ENCODE peak calls at places on chromosomes 2 and 18, in five cellular contexts. N, G, L, H and P are unnamed samples.

GRCh38 chr18:11052800-11053199 is 96.6 kb downstream of the PIEZO2 start:
- DNase-seq in H (no peak), N (no peak), L (no peak), G (no peak), P (no peak)

GRCh38 chr2:88686320-88686719 is 5.2 kb upstream of the RPIA start:
- DNase-seq in L (no peak), H (no peak), G (no peak), N (no peak), P (no peak)

GRCh38 chr2:238727585-238728321 is 120.1 kb upstream of the TWIST2 start:
- DNase-seq in H (no peak), L (no peak), N (peak), G (peak), P (no peak)

GRCh38 chr2:20171445-20171977 is 53.4 kb downstream of the SDC1 start:
- DNase-seq in G (no peak), N (no peak), L (no peak), H (no peak), P (no peak)

GRCh38 chr2:29627366-29627765 is 294.0 kb downstream of the ALK start:
- DNase-seq in N (peak), L (no peak), G (peak), H (no peak), P (no peak)

GRCh38 chr2:101106453-101107181 is 44.6 kb downstream of the TBC1D8 start:
- DNase-seq in L (no peak), G (no peak), H (no peak), N (no peak), P (no peak)

GRCh38 chr2:210616074-210616473 is 59.7 kb downstream of the CPS1 start:
- DNase-seq in G (no peak), H (no peak), L (no peak), N (no peak), P (no peak)

GRCh38 chr2:62972601-62973000 is 78.0 kb upstream of the OTX1 start:
- DNase-seq in G (no peak), L (no peak), H (no peak), N (no peak), P (no peak)

GRCh38 chr2:143148757-143149156 is 19.5 kb downstream of the ARHGAP15 start:
- DNase-seq in G (no peak), N (no peak), L (no peak), H (no peak), P (no peak)

GRCh38 chr2:73984922-73985317 is 210 bp downstream of the TET3 start:
- DNase-seq in N (no peak), L (no peak), H (no peak), G (no peak), P (peak)

GRCh38 chr2:127061377-127062273 is 45.3 kb downstream of the BIN1 start:
- DNase-seq in L (no peak), G (peak), H (no peak), N (no peak), P (no peak)

GRCh38 chr18:10659000-10659399 is 133.2 kb downstream of the NAPG start:
- DNase-seq in L (no peak), N (no peak), H (no peak), G (no peak), P (no peak)

GRCh38 chr2:174846941-174847938 is 83.0 kb upstream of the CHRNA1 start:
- DNase-seq in H (no peak), G (peak), N (peak), L (no peak), P (no peak)

GRCh38 chr18:56314396-56314795 is 324.0 kb downstream of the TXNL1 start:
- DNase-seq in L (no peak), H (no peak), G (no peak), N (no peak), P (no peak)

GRCh38 chr18:24657461-24657860 is 197.0 kb downstream of the HRH4 start:
- DNase-seq in N (no peak), L (no peak), H (no peak), G (no peak), P (no peak)

GRCh38 chr2:142973160-142973821 is 95.8 kb downstream of the KYNU start:
- DNase-seq in N (no peak), H (no peak), L (no peak), G (no peak), P (no peak)

GRCh38 chr2:11663427-11663826 is 6.6 kb downstream of the NTSR2 start:
- DNase-seq in H (no peak), G (peak), N (no peak), L (no peak), P (no peak)

GRCh38 chr2:33411765-33412164 is 64.7 kb upstream of the RASGRP3 start:
- DNase-seq in N (peak), H (no peak), G (no peak), L (no peak), P (no peak)

GRCh38 chr2:235373171-235373570 is 120.7 kb upstream of the AGAP1 start:
- DNase-seq in L (no peak), N (no peak), H (no peak), G (no peak), P (no peak)

GRCh38 chr2:107777962-107778361 is 48.7 kb upstream of the RGPD4 start:
- DNase-seq in G (no peak), N (no peak), H (no peak), L (no peak), P (no peak)

GRCh38 chr2:199581935-199582336 is 124.2 kb upstream of the SATB2 start:
- DNase-seq in L (no peak), N (no peak), G (no peak), H (no peak), P (no peak)

GRCh38 chr2:100285691-100286090 is 36.6 kb downstream of the LONRF2 start:
- DNase-seq in N (peak), G (peak), L (no peak), H (no peak), P (no peak)

GRCh38 chr2:152594792-152595191 is 122.5 kb downstream of the PRPF40A start:
- DNase-seq in L (no peak), G (no peak), H (no peak), N (no peak), P (no peak)

GRCh38 chr18:22378672-22379282 is 38.9 kb downstream of the CTAGE1 start:
- DNase-seq in L (peak), G (peak), N (no peak), H (no peak), P (no peak)

GRCh38 chr2:119236796-119237195 is 13.2 kb downstream of the STEAP3 start:
- DNase-seq in L (no peak), N (no peak), G (no peak), H (no peak), P (no peak)

GRCh38 chr2:231395188-231396057 is at the start of gene B3GNT7:
- DNase-seq in L (no peak), N (no peak), G (no peak), H (no peak), P (no peak)

GRCh38 chr2:180656455-180656847 is 324.0 kb upstream of the UBE2E3 start:
- DNase-seq in G (no peak), N (no peak), H (no peak), L (no peak), P (no peak)

GRCh38 chr2:157334335-157334734 is 8.7 kb upstream of the ERMN start:
- DNase-seq in H (no peak), G (no peak), N (no peak), L (no peak), P (no peak)

GRCh38 chr2:403682-404081 is 115.8 kb upstream of the ALKAL2 start:
- DNase-seq in L (no peak), N (no peak), G (no peak), H (no peak), P (no peak)

GRCh38 chr2:112582314-112582746 is 2.1 kb upstream of the CHCHD5 start:
- DNase-seq in L (no peak), N (no peak), H (peak), G (peak), P (no peak)

GRCh38 chr2:172438741-172439508 is 11.5 kb downstream of the ITGA6 start:
- DNase-seq in L (no peak), H (no peak), N (no peak), G (no peak), P (no peak)

GRCh38 chr2:181916726-181917377 is 25.3 kb downstream of the ITPRID2 start:
- DNase-seq in H (no peak), L (no peak), N (no peak), G (no peak), P (no peak)

GRCh38 chr2:219026946-219027345 is 14.4 kb downstream of the CFAP65 start:
- DNase-seq in L (no peak), N (no peak), H (no peak), G (no peak), P (no peak)